ENCODE peak calls at places on chromosomes 6 and 20, in eight cellular contexts. N is NCI-H345; D is NCI-H1694 treated with DMSO at 0.1 percent for 48 hours; Z is pancreas; F is NCI-H748 treated with DMSO at 0.1 percent for 48 hours; B is fibroblast of lung; S is GM23248; P is stimulated activated CD8-positive, alpha-beta memory T cell treated with anti-CD3 and anti-CD28 coated beads, Interleukin-4, amount 100 ng/mL, for 4 hours. U is an unnamed sample.

GRCh38 chr6:100346828-100347227 is 117.9 kb downstream of the SIM1 start:
- DNase-seq in N (no peak), D (no peak), F (no peak), Z (no peak), P (no peak), B (peak), S (peak), U (no peak)

GRCh38 chr20:8242827-8243764 is 111.0 kb downstream of the PLCB1 start:
- DNase-seq in D (no peak), N (no peak), B (peak), F (no peak), Z (no peak), P (no peak), S (peak), U (no peak)

GRCh38 chr6:170429457-170429856 is 122.9 kb downstream of the FAM120B start:
- DNase-seq in N (no peak), B (peak), P (no peak), Z (no peak), F (no peak), D (no peak), S (peak), U (no peak)

GRCh38 chr20:46985241-46985640 is 90.6 kb downstream of the EYA2 start:
- DNase-seq in N (peak), B (no peak), F (no peak), Z (no peak), S (no peak), D (no peak), P (no peak), U (no peak)

GRCh38 chr20:25052255-25053206 is 5.4 kb downstream of the ACSS1 start:
- DNase-seq in N (no peak), P (no peak), S (peak), F (no peak), B (peak), Z (no peak), D (no peak), U (peak)

GRCh38 chr6:3159805-3160781 is 2.7 kb upstream of the TUBB2A start:
- DNase-seq in P (peak), B (no peak), N (peak), D (no peak), S (no peak), F (peak), Z (peak), U (peak)

GRCh38 chr6:163711615-163712568 is 297.4 kb downstream of the QKI start:
- DNase-seq in S (peak), Z (no peak), P (no peak), B (peak), N (no peak), F (no peak), D (no peak), U (peak)

GRCh38 chr6:110415297-110415916 is at the start of gene DDO:
- DNase-seq in B (peak), D (no peak), P (no peak), S (peak), Z (peak), N (no peak), F (no peak), U (peak)

GRCh38 chr6:161422710-161423109 is 148.8 kb upstream of the AGPAT4 start:
- DNase-seq in B (no peak), P (no peak), Z (no peak), F (no peak), N (no peak), S (peak), D (no peak), U (no peak)

GRCh38 chr20:62920039-62920645 is 6.2 kb downstream of the DIDO1 start:
- DNase-seq in B (no peak), Z (no peak), F (no peak), P (no peak), S (no peak), D (no peak), N (no peak), U (no peak)